ENCODE peak calls at places on chromosomes 3 and 15, in eight cellular contexts. One of them, this sample, is unnamed.

GRCh38 chr3:45817788-45818523 is 21.6 kb upstream of the SLC6A20 start:
- DNase-seq in CD4-positive, CD25-positive, alpha-beta regulatory T cell: no peak
- DNase-seq in left ventricle myocardium inferior: no peak
- DNase-seq in AG09309: peak
- DNase-seq in aorta: no peak
- DNase-seq in GM12865: no peak
- DNase-seq in GM06990: no peak
- DNase-seq in CD8-positive, alpha-beta T cell: no peak
- DNase-seq in this sample: peak

GRCh38 chr3:37935756-37936666 is 54.6 kb upstream of the VILL start:
- DNase-seq in CD4-positive, CD25-positive, alpha-beta regulatory T cell: no peak
- DNase-seq in left ventricle myocardium inferior: no peak
- DNase-seq in AG09309: peak
- DNase-seq in aorta: no peak
- DNase-seq in GM12865: no peak
- DNase-seq in GM06990: no peak
- DNase-seq in CD8-positive, alpha-beta T cell: no peak
- DNase-seq in this sample: no peak

GRCh38 chr3:196073188-196073838 is 8.6 kb downstream of the TFRC start:
- DNase-seq in CD4-positive, CD25-positive, alpha-beta regulatory T cell: peak
- DNase-seq in left ventricle myocardium inferior: peak
- DNase-seq in AG09309: no peak
- DNase-seq in aorta: no peak
- DNase-seq in GM12865: peak
- DNase-seq in GM06990: peak
- DNase-seq in CD8-positive, alpha-beta T cell: peak
- DNase-seq in this sample: no peak

GRCh38 chr3:141228385-141228784 is 3.2 kb upstream of the PXYLP1 start:
- DNase-seq in CD4-positive, CD25-positive, alpha-beta regulatory T cell: no peak
- DNase-seq in left ventricle myocardium inferior: no peak
- DNase-seq in AG09309: no peak
- DNase-seq in aorta: no peak
- DNase-seq in GM12865: no peak
- DNase-seq in GM06990: no peak
- DNase-seq in CD8-positive, alpha-beta T cell: no peak
- DNase-seq in this sample: no peak

GRCh38 chr3:140910860-140911259 is 30.8 kb upstream of the SLC25A36 start:
- DNase-seq in CD4-positive, CD25-positive, alpha-beta regulatory T cell: no peak
- DNase-seq in left ventricle myocardium inferior: no peak
- DNase-seq in AG09309: no peak
- DNase-seq in aorta: no peak
- DNase-seq in GM12865: no peak
- DNase-seq in GM06990: no peak
- DNase-seq in CD8-positive, alpha-beta T cell: no peak
- DNase-seq in this sample: no peak

GRCh38 chr3:101827211-101828174 is 21.8 kb upstream of the NFKBIZ start:
- DNase-seq in CD4-positive, CD25-positive, alpha-beta regulatory T cell: peak
- DNase-seq in left ventricle myocardium inferior: peak
- DNase-seq in AG09309: no peak
- DNase-seq in aorta: peak
- DNase-seq in GM12865: peak
- DNase-seq in GM06990: peak
- DNase-seq in CD8-positive, alpha-beta T cell: peak
- DNase-seq in this sample: peak

GRCh38 chr15:65056868-65057548 is 10.8 kb downstream of the RASL12 start:
- DNase-seq in CD4-positive, CD25-positive, alpha-beta regulatory T cell: no peak
- DNase-seq in left ventricle myocardium inferior: no peak
- DNase-seq in AG09309: no peak
- DNase-seq in aorta: no peak
- DNase-seq in GM12865: no peak
- DNase-seq in GM06990: no peak
- DNase-seq in CD8-positive, alpha-beta T cell: no peak
- DNase-seq in this sample: no peak

GRCh38 chr15:100686021-100686724 is 83.8 kb downstream of the ASB7 start:
- DNase-seq in CD4-positive, CD25-positive, alpha-beta regulatory T cell: no peak
- DNase-seq in left ventricle myocardium inferior: peak
- DNase-seq in AG09309: no peak
- DNase-seq in aorta: peak
- DNase-seq in GM12865: no peak
- DNase-seq in GM06990: no peak
- DNase-seq in CD8-positive, alpha-beta T cell: no peak
- DNase-seq in this sample: peak

GRCh38 chr15:95994418-95994817 is 336.1 kb upstream of the NR2F2 start:
- DNase-seq in CD4-positive, CD25-positive, alpha-beta regulatory T cell: no peak
- DNase-seq in left ventricle myocardium inferior: no peak
- DNase-seq in AG09309: no peak
- DNase-seq in aorta: no peak
- DNase-seq in GM12865: no peak
- DNase-seq in GM06990: no peak
- DNase-seq in CD8-positive, alpha-beta T cell: no peak
- DNase-seq in this sample: no peak

GRCh38 chr3:128433630-128434185 is 33.0 kb downstream of the DNAJB8 start:
- DNase-seq in CD4-positive, CD25-positive, alpha-beta regulatory T cell: no peak
- DNase-seq in left ventricle myocardium inferior: no peak
- DNase-seq in AG09309: no peak
- DNase-seq in aorta: no peak
- DNase-seq in GM12865: no peak
- DNase-seq in GM06990: no peak
- DNase-seq in CD8-positive, alpha-beta T cell: no peak
- DNase-seq in this sample: peak

GRCh38 chr3:138180375-138181029 is 5.8 kb upstream of the DBR1 start:
- DNase-seq in CD4-positive, CD25-positive, alpha-beta regulatory T cell: peak
- DNase-seq in left ventricle myocardium inferior: no peak
- DNase-seq in AG09309: no peak
- DNase-seq in aorta: no peak
- DNase-seq in GM12865: peak
- DNase-seq in GM06990: no peak
- DNase-seq in CD8-positive, alpha-beta T cell: peak
- DNase-seq in this sample: no peak
- H3K4me3 ChIP-seq in CD4-positive, CD25-positive, alpha-beta regulatory T cell: no peak
- H3K4me3 ChIP-seq in left ventricle myocardium inferior: no peak
- H3K4me3 ChIP-seq in AG09309: no peak
- H3K4me3 ChIP-seq in aorta: no peak
- H3K4me3 ChIP-seq in GM12865: no peak
- H3K4me3 ChIP-seq in GM06990: no peak
- H3K4me3 ChIP-seq in CD8-positive, alpha-beta T cell: no peak
- H3K4me3 ChIP-seq in this sample: no peak

DNA sequence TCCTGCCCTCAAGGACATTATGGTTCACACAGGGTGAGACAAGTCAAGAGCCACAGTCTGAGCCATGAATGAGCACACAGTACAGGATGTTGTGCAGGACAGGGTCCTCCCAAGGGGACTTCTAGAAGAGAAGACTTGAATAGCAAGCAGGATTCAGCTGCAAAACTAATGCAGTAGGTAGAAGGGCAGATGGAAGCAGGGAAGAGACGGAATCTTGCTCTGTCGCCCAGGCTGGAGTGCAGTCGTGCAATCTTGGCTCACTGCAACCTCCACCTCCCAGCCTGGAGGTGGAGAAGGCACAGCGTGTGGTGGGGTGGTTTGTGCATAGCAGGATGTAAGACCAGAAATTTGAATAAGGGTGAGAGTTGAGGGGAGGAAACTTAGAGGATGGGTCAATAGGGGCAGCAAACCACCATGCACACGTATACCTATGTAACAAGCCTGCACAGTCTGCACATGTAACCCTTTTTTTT is 8.0 kb downstream of the BCL2L10 start:
- DNase-seq in CD4-positive, CD25-positive, alpha-beta regulatory T cell: no peak
- DNase-seq in left ventricle myocardium inferior: no peak
- DNase-seq in AG09309: no peak
- DNase-seq in aorta: no peak
- DNase-seq in GM12865: peak
- DNase-seq in GM06990: peak
- DNase-seq in CD8-positive, alpha-beta T cell: no peak
- DNase-seq in this sample: no peak
- H3K4me3 ChIP-seq in CD4-positive, CD25-positive, alpha-beta regulatory T cell: no peak
- H3K4me3 ChIP-seq in left ventricle myocardium inferior: no peak
- H3K4me3 ChIP-seq in AG09309: no peak
- H3K4me3 ChIP-seq in aorta: no peak
- H3K4me3 ChIP-seq in GM12865: peak
- H3K4me3 ChIP-seq in GM06990: no peak
- H3K4me3 ChIP-seq in CD8-positive, alpha-beta T cell: no peak
- H3K4me3 ChIP-seq in this sample: no peak

GRCh38 chr15:78937132-78937739 is 7.6 kb downstream of the CTSH start:
- DNase-seq in CD4-positive, CD25-positive, alpha-beta regulatory T cell: no peak
- DNase-seq in left ventricle myocardium inferior: peak
- DNase-seq in AG09309: no peak
- DNase-seq in aorta: peak
- DNase-seq in GM12865: no peak
- DNase-seq in GM06990: no peak
- DNase-seq in CD8-positive, alpha-beta T cell: no peak
- DNase-seq in this sample: no peak
- H3K4me3 ChIP-seq in CD4-positive, CD25-positive, alpha-beta regulatory T cell: no peak
- H3K4me3 ChIP-seq in left ventricle myocardium inferior: peak
- H3K4me3 ChIP-seq in AG09309: no peak
- H3K4me3 ChIP-seq in aorta: no peak
- H3K4me3 ChIP-seq in GM12865: peak
- H3K4me3 ChIP-seq in GM06990: no peak
- H3K4me3 ChIP-seq in CD8-positive, alpha-beta T cell: no peak
- H3K4me3 ChIP-seq in this sample: no peak

GRCh38 chr3:51670053-51670666 is 892 bp upstream of the TEX264 start:
- DNase-seq in CD4-positive, CD25-positive, alpha-beta regulatory T cell: peak
- DNase-seq in left ventricle myocardium inferior: no peak
- DNase-seq in AG09309: no peak
- DNase-seq in aorta: no peak
- DNase-seq in GM12865: no peak
- DNase-seq in GM06990: no peak
- DNase-seq in CD8-positive, alpha-beta T cell: no peak
- DNase-seq in this sample: no peak
- H3K4me3 ChIP-seq in CD4-positive, CD25-positive, alpha-beta regulatory T cell: peak
- H3K4me3 ChIP-seq in left ventricle myocardium inferior: peak
- H3K4me3 ChIP-seq in AG09309: no peak
- H3K4me3 ChIP-seq in aorta: no peak
- H3K4me3 ChIP-seq in GM12865: peak
- H3K4me3 ChIP-seq in GM06990: peak
- H3K4me3 ChIP-seq in CD8-positive, alpha-beta T cell: peak
- H3K4me3 ChIP-seq in this sample: peak

GRCh38 chr3:76859596-76859995 is 180.3 kb upstream of the ROBO2 start:
- DNase-seq in CD4-positive, CD25-positive, alpha-beta regulatory T cell: no peak
- DNase-seq in left ventricle myocardium inferior: no peak
- DNase-seq in AG09309: no peak
- DNase-seq in aorta: no peak
- DNase-seq in GM12865: no peak
- DNase-seq in GM06990: no peak
- DNase-seq in CD8-positive, alpha-beta T cell: no peak
- DNase-seq in this sample: no peak

GRCh38 chr3:76869726-76870414 is 170.0 kb upstream of the ROBO2 start:
- DNase-seq in CD4-positive, CD25-positive, alpha-beta regulatory T cell: no peak
- DNase-seq in left ventricle myocardium inferior: no peak
- DNase-seq in AG09309: no peak
- DNase-seq in aorta: no peak
- DNase-seq in GM12865: no peak
- DNase-seq in GM06990: no peak
- DNase-seq in CD8-positive, alpha-beta T cell: no peak
- DNase-seq in this sample: no peak

GRCh38 chr3:76866729-76867461 is 173.0 kb upstream of the ROBO2 start:
- DNase-seq in CD4-positive, CD25-positive, alpha-beta regulatory T cell: no peak
- DNase-seq in left ventricle myocardium inferior: no peak
- DNase-seq in AG09309: no peak
- DNase-seq in aorta: no peak
- DNase-seq in GM12865: peak
- DNase-seq in GM06990: no peak
- DNase-seq in CD8-positive, alpha-beta T cell: no peak
- DNase-seq in this sample: no peak

GRCh38 chr3:76864375-76864774 is 175.5 kb upstream of the ROBO2 start:
- DNase-seq in CD4-positive, CD25-positive, alpha-beta regulatory T cell: no peak
- DNase-seq in left ventricle myocardium inferior: no peak
- DNase-seq in AG09309: no peak
- DNase-seq in aorta: no peak
- DNase-seq in GM12865: no peak
- DNase-seq in GM06990: no peak
- DNase-seq in CD8-positive, alpha-beta T cell: no peak
- DNase-seq in this sample: no peak
- H3K4me3 ChIP-seq in CD4-positive, CD25-positive, alpha-beta regulatory T cell: no peak
- H3K4me3 ChIP-seq in left ventricle myocardium inferior: no peak
- H3K4me3 ChIP-seq in AG09309: no peak
- H3K4me3 ChIP-seq in aorta: no peak
- H3K4me3 ChIP-seq in GM12865: no peak
- H3K4me3 ChIP-seq in GM06990: no peak
- H3K4me3 ChIP-seq in CD8-positive, alpha-beta T cell: no peak
- H3K4me3 ChIP-seq in this sample: no peak

GRCh38 chr15:40093224-40093842 is 15.3 kb downstream of the BMF start:
- DNase-seq in CD4-positive, CD25-positive, alpha-beta regulatory T cell: no peak
- DNase-seq in left ventricle myocardium inferior: no peak
- DNase-seq in AG09309: no peak
- DNase-seq in aorta: no peak
- DNase-seq in GM12865: peak
- DNase-seq in GM06990: no peak
- DNase-seq in CD8-positive, alpha-beta T cell: no peak
- DNase-seq in this sample: no peak

GRCh38 chr15:40094156-40094555 is 14.5 kb downstream of the BMF start:
- DNase-seq in CD4-positive, CD25-positive, alpha-beta regulatory T cell: no peak
- DNase-seq in left ventricle myocardium inferior: no peak
- DNase-seq in AG09309: no peak
- DNase-seq in aorta: no peak
- DNase-seq in GM12865: no peak
- DNase-seq in GM06990: no peak
- DNase-seq in CD8-positive, alpha-beta T cell: no peak
- DNase-seq in this sample: no peak

GRCh38 chr15:40092416-40093223 is 16.1 kb downstream of the BMF start:
- DNase-seq in CD4-positive, CD25-positive, alpha-beta regulatory T cell: no peak
- DNase-seq in left ventricle myocardium inferior: peak
- DNase-seq in AG09309: peak
- DNase-seq in aorta: no peak
- DNase-seq in GM12865: no peak
- DNase-seq in GM06990: no peak
- DNase-seq in CD8-positive, alpha-beta T cell: no peak
- DNase-seq in this sample: peak

GRCh38 chr15:40090774-40091455 is 17.8 kb downstream of the BMF start:
- DNase-seq in CD4-positive, CD25-positive, alpha-beta regulatory T cell: no peak
- DNase-seq in left ventricle myocardium inferior: no peak
- DNase-seq in AG09309: no peak
- DNase-seq in aorta: no peak
- DNase-seq in GM12865: no peak
- DNase-seq in GM06990: no peak
- DNase-seq in CD8-positive, alpha-beta T cell: no peak
- DNase-seq in this sample: no peak

DNA sequence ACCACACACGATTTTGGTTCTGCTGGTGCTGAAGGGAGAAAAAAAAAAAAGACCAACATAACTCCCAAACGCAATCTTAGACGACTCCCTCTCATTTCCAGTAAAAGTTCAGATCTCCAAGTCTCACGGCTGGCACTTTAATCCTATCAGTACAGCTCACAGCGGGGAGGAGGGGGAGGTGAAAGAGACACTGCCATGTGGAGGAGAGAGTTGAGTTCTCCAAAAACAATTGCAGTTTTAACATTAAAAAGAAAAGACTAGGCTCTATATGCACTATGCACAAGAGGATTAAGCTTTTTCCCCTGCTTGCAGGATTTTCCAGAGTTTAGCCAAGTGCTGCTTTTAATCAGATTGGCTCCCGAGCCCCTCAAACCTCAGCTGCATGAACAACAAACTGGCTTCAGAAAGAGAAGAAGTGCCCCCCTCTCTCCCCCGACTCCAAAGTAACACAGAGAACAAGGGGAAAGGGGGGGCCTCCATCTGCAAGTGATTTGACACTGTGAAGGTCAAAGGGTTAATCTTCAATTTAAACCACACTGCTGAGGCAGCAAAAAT is 16.7 kb downstream of the BMF start:
- DNase-seq in CD4-positive, CD25-positive, alpha-beta regulatory T cell: no peak
- DNase-seq in left ventricle myocardium inferior: no peak
- DNase-seq in AG09309: no peak
- DNase-seq in aorta: no peak
- DNase-seq in GM12865: no peak
- DNase-seq in GM06990: no peak
- DNase-seq in CD8-positive, alpha-beta T cell: no peak
- DNase-seq in this sample: no peak
- H3K4me3 ChIP-seq in CD4-positive, CD25-positive, alpha-beta regulatory T cell: no peak
- H3K4me3 ChIP-seq in left ventricle myocardium inferior: peak
- H3K4me3 ChIP-seq in AG09309: no peak
- H3K4me3 ChIP-seq in aorta: no peak
- H3K4me3 ChIP-seq in GM12865: no peak
- H3K4me3 ChIP-seq in GM06990: no peak
- H3K4me3 ChIP-seq in CD8-positive, alpha-beta T cell: no peak
- H3K4me3 ChIP-seq in this sample: no peak

GRCh38 chr3:129699199-129699598 is 92.7 kb upstream of the PLXND1 start:
- DNase-seq in CD4-positive, CD25-positive, alpha-beta regulatory T cell: no peak
- DNase-seq in left ventricle myocardium inferior: no peak
- DNase-seq in AG09309: no peak
- DNase-seq in aorta: no peak
- DNase-seq in GM12865: no peak
- DNase-seq in GM06990: no peak
- DNase-seq in CD8-positive, alpha-beta T cell: no peak
- DNase-seq in this sample: no peak
- H3K4me3 ChIP-seq in CD4-positive, CD25-positive, alpha-beta regulatory T cell: no peak
- H3K4me3 ChIP-seq in left ventricle myocardium inferior: no peak
- H3K4me3 ChIP-seq in AG09309: no peak
- H3K4me3 ChIP-seq in aorta: no peak
- H3K4me3 ChIP-seq in GM12865: no peak
- H3K4me3 ChIP-seq in GM06990: no peak
- H3K4me3 ChIP-seq in CD8-positive, alpha-beta T cell: no peak
- H3K4me3 ChIP-seq in this sample: no peak

This sample was measured in psoas muscle.